ENCODE peak calls at places on chromosomes 5 and 9, in nine cellular contexts. One of them, this sample, is unnamed.

GRCh38 chr5:1998716-1999317 is 116.1 kb upstream of the IRX4 start:
- DNase-seq in hepatocyte: no peak
- DNase-seq in SK-N-SH: no peak
- DNase-seq in PC-3: no peak
- DNase-seq in HCT116: no peak
- DNase-seq in GM23338: no peak
- DNase-seq in MM.1S: no peak
- DNase-seq in OCI-LY7: no peak
- DNase-seq in PC-9: no peak
- DNase-seq in this sample: no peak

GRCh38 chr9:136309101-136309801 is 5.4 kb upstream of the CCDC187 start:
- DNase-seq in hepatocyte: no peak
- DNase-seq in SK-N-SH: peak; percentile 61
- DNase-seq in PC-3: no peak
- DNase-seq in HCT116: no peak
- DNase-seq in GM23338: no peak
- DNase-seq in MM.1S: no peak
- DNase-seq in OCI-LY7: no peak
- DNase-seq in PC-9: no peak
- DNase-seq in this sample: no peak

GRCh38 chr9:83583151-83584014 is 39.6 kb upstream of the IDNK start:
- DNase-seq in hepatocyte: peak; percentile 76
- DNase-seq in SK-N-SH: peak; percentile 64
- DNase-seq in PC-3: peak; percentile 64
- DNase-seq in HCT116: peak; percentile 48
- DNase-seq in GM23338: peak; percentile 91
- DNase-seq in MM.1S: peak; percentile 35
- DNase-seq in OCI-LY7: peak; percentile 45
- DNase-seq in PC-9: peak; percentile 29
- DNase-seq in this sample: peak; percentile 65

GRCh38 chr5:154901276-154901675 is 36.7 kb downstream of the GEMIN5 start:
- DNase-seq in hepatocyte: no peak
- DNase-seq in SK-N-SH: no peak
- DNase-seq in PC-3: no peak
- DNase-seq in HCT116: no peak
- DNase-seq in GM23338: no peak
- DNase-seq in MM.1S: no peak
- DNase-seq in OCI-LY7: no peak
- DNase-seq in PC-9: no peak
- DNase-seq in this sample: no peak

GRCh38 chr5:22572941-22573340 is 280.2 kb downstream of the CDH12 start:
- DNase-seq in hepatocyte: no peak
- DNase-seq in SK-N-SH: no peak
- DNase-seq in PC-3: no peak
- DNase-seq in HCT116: no peak
- DNase-seq in GM23338: no peak
- DNase-seq in MM.1S: no peak
- DNase-seq in OCI-LY7: no peak
- DNase-seq in PC-9: no peak
- DNase-seq in this sample: no peak

GRCh38 chr5:138339464-138339863 is 1.4 kb downstream of the FAM53C start:
- DNase-seq in hepatocyte: no peak
- DNase-seq in SK-N-SH: no peak
- DNase-seq in PC-3: no peak
- DNase-seq in HCT116: no peak
- DNase-seq in GM23338: no peak
- DNase-seq in MM.1S: no peak
- DNase-seq in OCI-LY7: peak; percentile 49
- DNase-seq in PC-9: no peak
- DNase-seq in this sample: no peak

GRCh38 chr9:121207371-121207940 is 5.8 kb upstream of the RAB14 start:
- DNase-seq in hepatocyte: no peak
- DNase-seq in SK-N-SH: no peak
- DNase-seq in PC-3: no peak
- DNase-seq in HCT116: no peak
- DNase-seq in GM23338: no peak
- DNase-seq in MM.1S: peak; percentile 61
- DNase-seq in OCI-LY7: peak; percentile 77
- DNase-seq in PC-9: no peak
- DNase-seq in this sample: no peak

GRCh38 chr9:36968574-36969215 is 65.4 kb downstream of the PAX5 start:
- DNase-seq in hepatocyte: no peak
- DNase-seq in SK-N-SH: no peak
- DNase-seq in PC-3: no peak
- DNase-seq in HCT116: no peak
- DNase-seq in GM23338: no peak
- DNase-seq in MM.1S: no peak
- DNase-seq in OCI-LY7: no peak
- DNase-seq in PC-9: no peak
- DNase-seq in this sample: no peak

GRCh38 chr5:116626272-116626723 is 51.7 kb upstream of the SEMA6A start:
- DNase-seq in hepatocyte: peak; percentile 61
- DNase-seq in SK-N-SH: no peak
- DNase-seq in PC-3: no peak
- DNase-seq in HCT116: no peak
- DNase-seq in GM23338: no peak
- DNase-seq in MM.1S: no peak
- DNase-seq in OCI-LY7: no peak
- DNase-seq in PC-9: no peak
- DNase-seq in this sample: peak; percentile 32

GRCh38 chr5:132176987-132177386 is 50.7 kb downstream of the P4HA2 start:
- DNase-seq in hepatocyte: no peak
- DNase-seq in SK-N-SH: no peak
- DNase-seq in PC-3: peak; percentile 28
- DNase-seq in HCT116: no peak
- DNase-seq in GM23338: no peak
- DNase-seq in MM.1S: peak; percentile 21
- DNase-seq in OCI-LY7: peak; percentile 63
- DNase-seq in PC-9: no peak
- DNase-seq in this sample: peak; percentile 28

GRCh38 chr5:111551569-111552275 is 39.4 kb upstream of the STARD4 start:
- DNase-seq in hepatocyte: no peak
- DNase-seq in SK-N-SH: no peak
- DNase-seq in PC-3: peak; percentile 41
- DNase-seq in HCT116: no peak
- DNase-seq in GM23338: peak; percentile 60
- DNase-seq in MM.1S: no peak
- DNase-seq in OCI-LY7: no peak
- DNase-seq in PC-9: no peak
- DNase-seq in this sample: no peak

GRCh38 chr9:73684601-73685000 is 532.9 kb downstream of the ANXA1 start:
- DNase-seq in hepatocyte: no peak
- DNase-seq in SK-N-SH: no peak
- DNase-seq in PC-3: peak; percentile 74
- DNase-seq in HCT116: no peak
- DNase-seq in GM23338: no peak
- DNase-seq in MM.1S: no peak
- DNase-seq in OCI-LY7: no peak
- DNase-seq in PC-9: peak; percentile 46
- DNase-seq in this sample: peak; percentile 19

GRCh38 chr9:78695521-78695920 is 398.6 kb downstream of the PSAT1 start:
- DNase-seq in hepatocyte: no peak
- DNase-seq in SK-N-SH: no peak
- DNase-seq in PC-3: no peak
- DNase-seq in HCT116: no peak
- DNase-seq in GM23338: no peak
- DNase-seq in MM.1S: no peak
- DNase-seq in OCI-LY7: no peak
- DNase-seq in PC-9: no peak
- DNase-seq in this sample: no peak

GRCh38 chr5:56029457-56029856 is 34.7 kb upstream of the IL6ST start:
- DNase-seq in hepatocyte: no peak
- DNase-seq in SK-N-SH: no peak
- DNase-seq in PC-3: no peak
- DNase-seq in HCT116: no peak
- DNase-seq in GM23338: no peak
- DNase-seq in MM.1S: no peak
- DNase-seq in OCI-LY7: no peak
- DNase-seq in PC-9: no peak
- DNase-seq in this sample: no peak

GRCh38 chr9:127065592-127065991 is 56.8 kb downstream of the ANGPTL2 start:
- DNase-seq in hepatocyte: no peak
- DNase-seq in SK-N-SH: no peak
- DNase-seq in PC-3: peak; percentile 20
- DNase-seq in HCT116: no peak
- DNase-seq in GM23338: no peak
- DNase-seq in MM.1S: no peak
- DNase-seq in OCI-LY7: no peak
- DNase-seq in PC-9: no peak
- DNase-seq in this sample: peak; percentile 76

GRCh38 chr9:136618578-136619547 is 43.9 kb upstream of the EGFL7 start:
- DNase-seq in hepatocyte: no peak
- DNase-seq in SK-N-SH: no peak
- DNase-seq in PC-3: no peak
- DNase-seq in HCT116: no peak
- DNase-seq in GM23338: no peak
- DNase-seq in MM.1S: no peak
- DNase-seq in OCI-LY7: peak; percentile 63
- DNase-seq in PC-9: no peak
- DNase-seq in this sample: no peak

GRCh38 chr5:38543074-38543473 is 13.4 kb downstream of the LIFR start:
- DNase-seq in hepatocyte: no peak
- DNase-seq in SK-N-SH: no peak
- DNase-seq in PC-3: no peak
- DNase-seq in HCT116: no peak
- DNase-seq in GM23338: no peak
- DNase-seq in MM.1S: no peak
- DNase-seq in OCI-LY7: no peak
- DNase-seq in PC-9: no peak
- DNase-seq in this sample: no peak

GRCh38 chr5:38547257-38547656 is 9.2 kb downstream of the LIFR start:
- DNase-seq in hepatocyte: no peak
- DNase-seq in SK-N-SH: no peak
- DNase-seq in PC-3: no peak
- DNase-seq in HCT116: no peak
- DNase-seq in GM23338: no peak
- DNase-seq in MM.1S: no peak
- DNase-seq in OCI-LY7: no peak
- DNase-seq in PC-9: no peak
- DNase-seq in this sample: peak; percentile 50

GRCh38 chr5:38541174-38541724 is 15.2 kb downstream of the LIFR start:
- DNase-seq in hepatocyte: no peak
- DNase-seq in SK-N-SH: no peak
- DNase-seq in PC-3: peak; percentile 55
- DNase-seq in HCT116: no peak
- DNase-seq in GM23338: no peak
- DNase-seq in MM.1S: no peak
- DNase-seq in OCI-LY7: no peak
- DNase-seq in PC-9: no peak
- DNase-seq in this sample: no peak

GRCh38 chr5:38546691-38547146 is 9.7 kb downstream of the LIFR start:
- DNase-seq in hepatocyte: peak; percentile 42
- DNase-seq in SK-N-SH: no peak
- DNase-seq in PC-3: no peak
- DNase-seq in HCT116: no peak
- DNase-seq in GM23338: no peak
- DNase-seq in MM.1S: no peak
- DNase-seq in OCI-LY7: no peak
- DNase-seq in PC-9: no peak
- DNase-seq in this sample: peak; percentile 36

DNA sequence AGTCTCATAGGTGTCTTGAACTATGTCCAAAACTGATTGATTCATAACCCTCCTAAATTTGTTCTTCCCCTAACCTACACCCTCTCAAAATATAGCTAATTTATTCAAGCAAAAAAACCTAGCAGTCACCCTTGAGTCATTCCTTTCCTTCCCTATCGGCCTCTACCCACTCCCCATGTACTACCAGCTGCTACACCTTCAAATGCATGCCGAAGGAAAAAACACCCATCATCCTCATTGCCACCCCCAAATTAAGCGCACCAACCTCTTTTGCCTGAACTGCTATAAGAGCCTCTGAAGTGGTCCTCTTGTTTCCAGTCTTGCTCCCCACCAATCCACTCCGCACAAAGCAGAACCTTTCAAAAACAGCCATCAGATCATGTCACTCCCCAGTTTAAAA is 12.6 kb downstream of the LIFR start:
- DNase-seq in hepatocyte: no peak
- DNase-seq in SK-N-SH: no peak
- DNase-seq in PC-3: no peak
- DNase-seq in HCT116: no peak
- DNase-seq in GM23338: no peak
- DNase-seq in MM.1S: no peak
- DNase-seq in OCI-LY7: no peak
- DNase-seq in PC-9: no peak
- DNase-seq in this sample: no peak
- H3K27ac ChIP-seq in hepatocyte: no peak overlapping the region
- H3K27ac ChIP-seq in SK-N-SH: no peak overlapping the region
- H3K27ac ChIP-seq in PC-3: no peak overlapping the region
- H3K27ac ChIP-seq in HCT116: no peak overlapping the region
- H3K27ac ChIP-seq in GM23338: no peak overlapping the region
- H3K27ac ChIP-seq in MM.1S: no peak overlapping the region
- H3K27ac ChIP-seq in OCI-LY7: no peak overlapping the region
- H3K27ac ChIP-seq in PC-9: no peak overlapping the region
- H3K27ac ChIP-seq in this sample: no peak overlapping the region

GRCh38 chr5:58279259-58279658 is 180.6 kb downstream of the PLK2 start:
- DNase-seq in hepatocyte: no peak
- DNase-seq in SK-N-SH: no peak
- DNase-seq in PC-3: no peak
- DNase-seq in HCT116: no peak
- DNase-seq in GM23338: no peak
- DNase-seq in MM.1S: no peak
- DNase-seq in OCI-LY7: no peak
- DNase-seq in PC-9: no peak
- DNase-seq in this sample: no peak
- H3K4me2 ChIP-seq in hepatocyte: no peak overlapping the region
- H3K4me2 ChIP-seq in SK-N-SH: no peak overlapping the region
- H3K4me2 ChIP-seq in PC-3: no peak overlapping the region
- H3K4me2 ChIP-seq in HCT116: no peak overlapping the region
- H3K4me2 ChIP-seq in GM23338: no peak overlapping the region
- H3K4me2 ChIP-seq in MM.1S: peak overlapping the region; percentile 11
- H3K4me2 ChIP-seq in OCI-LY7: no peak overlapping the region
- H3K4me2 ChIP-seq in PC-9: no peak overlapping the region
- H3K4me2 ChIP-seq in this sample: no peak overlapping the region

DNA sequence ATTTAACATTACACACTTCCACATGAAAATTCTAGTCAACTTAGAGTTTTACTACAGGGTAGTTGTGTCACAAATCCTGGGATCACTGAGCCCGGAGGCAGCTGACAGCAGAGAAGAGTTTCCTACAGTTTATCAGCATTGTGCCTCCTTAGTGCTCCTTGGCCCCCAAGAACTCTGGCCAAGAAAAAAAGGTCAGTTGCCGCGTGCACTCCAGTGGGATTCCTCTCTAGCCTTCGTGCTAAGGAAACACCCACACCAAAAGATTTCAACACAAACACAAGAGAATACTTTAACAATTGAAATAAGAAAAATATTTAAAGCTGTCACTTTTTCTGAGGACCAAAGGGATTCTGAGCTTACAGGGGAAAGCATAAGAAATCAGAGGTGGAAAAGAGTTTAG is 606.6 kb downstream of the RAB3C start:
- DNase-seq in hepatocyte: no peak
- DNase-seq in SK-N-SH: no peak
- DNase-seq in PC-3: no peak
- DNase-seq in HCT116: no peak
- DNase-seq in GM23338: no peak
- DNase-seq in MM.1S: no peak
- DNase-seq in OCI-LY7: no peak
- DNase-seq in PC-9: no peak
- DNase-seq in this sample: no peak
- H3K9me2 ChIP-seq in hepatocyte: no peaks in the 10 kb centered on the region
- H3K9me2 ChIP-seq in SK-N-SH: no peaks in the 10 kb centered on the region
- H3K9me2 ChIP-seq in PC-3: no peaks in the 10 kb centered on the region
- H3K9me2 ChIP-seq in HCT116: no peaks in the 10 kb centered on the region
- H3K9me2 ChIP-seq in GM23338: no peaks in the 10 kb centered on the region
- H3K9me2 ChIP-seq in MM.1S: no peaks in the 10 kb centered on the region
- H3K9me2 ChIP-seq in OCI-LY7: no peaks in the 10 kb centered on the region
- H3K9me2 ChIP-seq in PC-9: no peaks in the 10 kb centered on the region
- H3K9me2 ChIP-seq in this sample: no peaks in the 10 kb centered on the region

GRCh38 chr5:58181578-58182286 is 278.2 kb downstream of the PLK2 start:
- DNase-seq in hepatocyte: no peak
- DNase-seq in SK-N-SH: no peak
- DNase-seq in PC-3: peak; percentile 56
- DNase-seq in HCT116: no peak
- DNase-seq in GM23338: no peak
- DNase-seq in MM.1S: no peak
- DNase-seq in OCI-LY7: no peak
- DNase-seq in PC-9: no peak
- DNase-seq in this sample: no peak
- H3K27ac ChIP-seq in hepatocyte: no peak overlapping the region
- H3K27ac ChIP-seq in SK-N-SH: peak overlapping the region; percentile 42
- H3K27ac ChIP-seq in PC-3: peak overlapping the region; percentile 92
- H3K27ac ChIP-seq in HCT116: no peak overlapping the region
- H3K27ac ChIP-seq in GM23338: no peak overlapping the region
- H3K27ac ChIP-seq in MM.1S: no peak overlapping the region
- H3K27ac ChIP-seq in OCI-LY7: no peak overlapping the region
- H3K27ac ChIP-seq in PC-9: peak overlapping the region; percentile 5
- H3K27ac ChIP-seq in this sample: no peak overlapping the region